ENCODE peak calls at places on chromosomes 2 and 18, in nine cellular contexts. F is NCI-H2081; M is GM20000; Z is KG1; E is caudate nucleus; D is activated naive CD8-positive, alpha-beta T cell treated with anti-CD3 and anti-CD28 coated beads for 36 hours; T is activated T-cell treated with anti-CD3 and anti-CD28 coated beads for 1 hour; L is tibial nerve; W is NCI-H1105 treated with DMSO at 0.1 percent for 48 hours. G is an unnamed sample.

GRCh38 chr2:229586746-229587705 is 127.3 kb downstream of the DNER start:
- DNase-seq in F (peak), M (peak), Z (peak), E (peak), D (peak), T (no peak), L (peak), W (peak), G (no peak)

GRCh38 chr2:23905155-23905554 is 21.8 kb downstream of the ATAD2B start:
- DNase-seq in F (no peak), M (no peak), Z (no peak), E (no peak), D (no peak), T (no peak), L (no peak), W (no peak), G (no peak)

GRCh38 chr2:99797475-99797874 is 307.7 kb upstream of the REV1 start:
- DNase-seq in F (no peak), M (no peak), Z (no peak), E (no peak), D (no peak), T (no peak), L (no peak), W (no peak), G (no peak)

GRCh38 chr2:130846686-130847375 is 10.1 kb downstream of the ARHGEF4 start:
- DNase-seq in F (no peak), M (no peak), Z (no peak), E (no peak), D (no peak), T (no peak), L (no peak), W (no peak), G (no peak)

GRCh38 chr2:53397085-53397484 is 370.5 kb upstream of the CHAC2 start:
- DNase-seq in F (no peak), M (no peak), Z (no peak), E (no peak), D (no peak), T (no peak), L (no peak), W (no peak), G (no peak)

GRCh38 chr2:216285641-216286156 is 86.6 kb downstream of the MARCHF4 start:
- DNase-seq in F (no peak), M (no peak), Z (no peak), E (no peak), D (no peak), T (no peak), L (no peak), W (no peak), G (no peak)

GRCh38 chr2:20606198-20606597 is 44.7 kb downstream of the HS1BP3 start:
- DNase-seq in F (no peak), M (no peak), Z (no peak), E (no peak), D (no peak), T (no peak), L (no peak), W (no peak), G (no peak)

GRCh38 chr2:30336978-30337841 is 105.9 kb downstream of the LBH start:
- DNase-seq in F (no peak), M (peak), Z (peak), E (no peak), D (peak), T (peak), L (no peak), W (no peak), G (peak)

GRCh38 chr2:68835636-68836035 is 35.6 kb downstream of the BMP10 start:
- DNase-seq in F (no peak), M (no peak), Z (no peak), E (no peak), D (no peak), T (no peak), L (no peak), W (no peak), G (no peak)

GRCh38 chr2:202278944-202279343 is 13.4 kb downstream of the NOP58 start:
- DNase-seq in F (peak), M (no peak), Z (no peak), E (no peak), D (no peak), T (no peak), L (no peak), W (peak), G (no peak)

GRCh38 chr18:79627750-79628294 is 51.8 kb upstream of the CTDP1 start:
- DNase-seq in F (no peak), M (no peak), Z (no peak), E (no peak), D (no peak), T (no peak), L (no peak), W (no peak), G (no peak)

GRCh38 chr2:56314809-56315208 is 131.0 kb downstream of the CCDC85A start:
- DNase-seq in F (no peak), M (no peak), Z (no peak), E (no peak), D (no peak), T (no peak), L (no peak), W (no peak), G (no peak)

GRCh38 chr18:66553824-66554223 is 50.1 kb downstream of the CDH19 start:
- DNase-seq in F (no peak), M (no peak), Z (no peak), E (no peak), D (no peak), T (no peak), L (no peak), W (no peak), G (no peak)

GRCh38 chr2:140797718-140798117 is 1333.1 kb downstream of the LRP1B start:
- DNase-seq in F (no peak), M (peak), Z (no peak), E (no peak), D (no peak), T (no peak), L (no peak), W (no peak), G (peak)

GRCh38 chr2:200405599-200406298 is 99.3 kb downstream of the SPATS2L start:
- DNase-seq in F (peak), M (no peak), Z (no peak), E (no peak), D (no peak), T (no peak), L (no peak), W (no peak), G (no peak)

GRCh38 chr2:63990072-63990471 is 29.2 kb downstream of the VPS54 start:
- DNase-seq in F (no peak), M (no peak), Z (no peak), E (no peak), D (no peak), T (no peak), L (no peak), W (no peak), G (no peak)

GRCh38 chr2:179622122-179622521 is 239.3 kb downstream of the ZNF385B start:
- DNase-seq in F (no peak), M (no peak), Z (no peak), E (no peak), D (no peak), T (no peak), L (no peak), W (no peak), G (no peak)

GRCh38 chr2:23760746-23761145 is 166.2 kb downstream of the ATAD2B start:
- DNase-seq in F (peak), M (no peak), Z (no peak), E (no peak), D (no peak), T (no peak), L (no peak), W (peak), G (no peak)

GRCh38 chr18:58525517-58525916 is 103.4 kb downstream of the ALPK2 start:
- DNase-seq in F (no peak), M (no peak), Z (no peak), E (no peak), D (peak), T (no peak), L (no peak), W (no peak), G (peak)

GRCh38 chr2:23486676-23487075 is 101.7 kb downstream of the KLHL29 start:
- DNase-seq in F (no peak), M (no peak), Z (no peak), E (no peak), D (no peak), T (no peak), L (no peak), W (no peak), G (no peak)

GRCh38 chr18:61606759-61607158 is 273.5 kb downstream of the CDH20 start:
- DNase-seq in F (no peak), M (no peak), Z (no peak), E (no peak), D (no peak), T (no peak), L (peak), W (no peak), G (no peak)

GRCh38 chr18:58579561-58580047 is 49.3 kb downstream of the ALPK2 start:
- DNase-seq in F (no peak), M (no peak), Z (no peak), E (no peak), D (no peak), T (no peak), L (no peak), W (no peak), G (no peak)

GRCh38 chr2:197031805-197032204 is 105.3 kb upstream of the PGAP1 start:
- DNase-seq in F (no peak), M (no peak), Z (no peak), E (no peak), D (no peak), T (no peak), L (no peak), W (no peak), G (no peak)

GRCh38 chr2:202185816-202186221 is 52.6 kb downstream of the SUMO1 start:
- DNase-seq in F (no peak), M (no peak), Z (no peak), E (no peak), D (no peak), T (no peak), L (no peak), W (no peak), G (no peak)

GRCh38 chr2:71935291-71935848 is 212.3 kb downstream of the CYP26B1 start:
- DNase-seq in F (no peak), M (no peak), Z (no peak), E (no peak), D (no peak), T (no peak), L (peak), W (no peak), G (no peak)

GRCh38 chr18:11310476-11311086 is 161.2 kb upstream of the PIEZO2 start:
- DNase-seq in F (no peak), M (peak), Z (no peak), E (no peak), D (peak), T (no peak), L (no peak), W (peak), G (no peak)

GRCh38 chr18:58793361-58793760 is 71.3 kb upstream of the ZNF532 start:
- DNase-seq in F (no peak), M (no peak), Z (no peak), E (no peak), D (no peak), T (no peak), L (no peak), W (no peak), G (no peak)

GRCh38 chr2:110840508-110840907 is 108.1 kb downstream of the ACOXL start:
- DNase-seq in F (no peak), M (no peak), Z (no peak), E (no peak), D (no peak), T (no peak), L (no peak), W (no peak), G (no peak)

GRCh38 chr2:66494708-66495107 is 59.8 kb downstream of the MEIS1 start:
- DNase-seq in F (no peak), M (no peak), Z (no peak), E (no peak), D (no peak), T (no peak), L (no peak), W (no peak), G (no peak)

GRCh38 chr2:96111257-96111640 is 5.1 kb downstream of the ADRA2B start:
- DNase-seq in F (no peak), M (no peak), Z (no peak), E (no peak), D (no peak), T (no peak), L (no peak), W (no peak), G (no peak)

GRCh38 chr2:239027431-239028252 is 179.8 kb downstream of the TWIST2 start:
- DNase-seq in F (no peak), M (no peak), Z (no peak), E (no peak), D (no peak), T (no peak), L (no peak), W (no peak), G (no peak)

GRCh38 chr2:237550057-237550415 is 16.3 kb upstream of the PRLH start:
- DNase-seq in F (no peak), M (no peak), Z (no peak), E (no peak), D (no peak), T (no peak), L (no peak), W (no peak), G (no peak)